ENCODE peak calls at places on chromosomes 6 and 20, in nine cellular contexts. A, X, Z, C, U, M, Y, F and V are unnamed samples.

GRCh38 chr6:1667012-1667804 is 57.5 kb downstream of the FOXC1 start:
- DNase-seq in A (no peak), X (no peak), Z (no peak), C (no peak), U (no peak), M (no peak), Y (no peak), F (no peak), V (no peak)

GRCh38 chr6:116406678-116407345 is 36.1 kb downstream of the DSE start:
- DNase-seq in A (no peak), X (no peak), Z (no peak), C (peak), U (no peak), M (peak), Y (no peak), F (no peak), V (no peak)

GRCh38 chr6:11712760-11713159 is 65.8 kb downstream of the ADTRP start:
- DNase-seq in A (no peak), X (peak), Z (no peak), C (no peak), U (no peak), M (no peak), Y (peak), F (no peak), V (no peak)

GRCh38 chr6:11722805-11723631 is 55.6 kb downstream of the ADTRP start:
- DNase-seq in A (no peak), X (no peak), Z (no peak), C (no peak), U (no peak), M (no peak), Y (no peak), F (no peak), V (no peak)

GRCh38 chr6:128370072-128370471 is 150.3 kb downstream of the PTPRK start:
- DNase-seq in A (no peak), X (peak), Z (no peak), C (peak), U (no peak), M (peak), Y (no peak), F (no peak), V (no peak)

GRCh38 chr6:35147101-35147885 is 6.2 kb upstream of the TCP11 start:
- DNase-seq in A (no peak), X (no peak), Z (no peak), C (no peak), U (no peak), M (no peak), Y (no peak), F (no peak), V (no peak)

GRCh38 chr6:136784910-136785746 is 7.1 kb downstream of the MAP3K5 start:
- DNase-seq in A (peak), X (peak), Z (no peak), C (peak), U (no peak), M (no peak), Y (peak), F (peak), V (no peak)

GRCh38 chr6:90610291-90610670 is 23.4 kb upstream of the MAP3K7 start:
- DNase-seq in A (no peak), X (no peak), Z (no peak), C (no peak), U (no peak), M (no peak), Y (no peak), F (no peak), V (no peak)

GRCh38 chr20:20017852-20018245 is 687 bp downstream of the NAA20 start:
- DNase-seq in A (no peak), X (no peak), Z (no peak), C (no peak), U (no peak), M (no peak), Y (no peak), F (no peak), V (peak)

GRCh38 chr20:47606414-47607207 is 104.9 kb downstream of the NCOA3 start:
- DNase-seq in A (no peak), X (no peak), Z (peak), C (no peak), U (peak), M (no peak), Y (no peak), F (no peak), V (no peak)